ENCODE peak calls at places on chromosomes 12 and 14, in eight cellular contexts. O, U, I, T, L, K, V and E are unnamed samples.

GRCh38 chr14:72855913-72856312 is 38.0 kb downstream of the DPF3 start:
- DNase-seq in T (no peak), U (no peak), V (no peak), I (no peak), K (no peak), L (no peak), O (no peak), E (no peak)

GRCh38 chr12:112906712-112907414 is at the start of gene OAS1:
- DNase-seq in K (peak; percentile 38), U (peak; percentile 78), T (peak; percentile 45), O (no peak), V (peak; percentile 68), I (peak; percentile 59), L (no peak), E (peak; percentile 48)

GRCh38 chr12:78183854-78184253 is 353.2 kb downstream of the NAV3 start:
- DNase-seq in L (no peak), U (no peak), K (no peak), V (no peak), I (no peak), O (no peak), T (no peak), E (no peak)

GRCh38 chr12:123363385-123363742 is 1.3 kb downstream of the SBNO1 start:
- DNase-seq in I (no peak), T (no peak), U (no peak), V (peak; percentile 20), K (no peak), O (no peak), L (no peak), E (no peak)

GRCh38 chr12:117816-118345 is 51.3 kb downstream of the IQSEC3 start:
- DNase-seq in K (peak; percentile 5), O (no peak), U (no peak), T (no peak), V (no peak), I (no peak), L (no peak), E (no peak)

GRCh38 chr14:74579447-74580274 is 32.4 kb downstream of the LTBP2 start:
- DNase-seq in K (peak; percentile 17), T (no peak), I (no peak), U (peak; percentile 87), O (no peak), V (peak; percentile 93), L (no peak), E (no peak)

GRCh38 chr12:1246637-1247036 is 255.6 kb downstream of the ERC1 start:
- DNase-seq in L (no peak), U (peak; percentile 2), V (no peak), K (no peak), T (no peak), I (no peak), O (no peak), E (no peak)

GRCh38 chr12:94282675-94283074 is 134.3 kb downstream of the PLXNC1 start:
- DNase-seq in I (no peak), U (peak; percentile 9), O (no peak), T (no peak), K (no peak), L (no peak), V (no peak), E (no peak)

GRCh38 chr12:89235189-89235993 is 116.9 kb downstream of the DUSP6 start:
- DNase-seq in L (no peak), O (no peak), T (no peak), U (no peak), K (no peak), I (no peak), V (no peak), E (no peak)

GRCh38 chr14:100536721-100537700 is 50.2 kb downstream of the BEGAIN start:
- DNase-seq in V (no peak), T (peak; percentile 60), L (peak; percentile 70), U (no peak), I (no peak), K (peak; percentile 10), O (peak; percentile 10), E (no peak)

GRCh38 chr14:57389646-57390036 is 745 bp upstream of the NAA30 start:
- DNase-seq in T (no peak), K (no peak), O (peak; percentile 37), L (no peak), V (no peak), U (no peak), I (peak; percentile 7), E (no peak)

GRCh38 chr12:26150737-26151450 is 26.1 kb upstream of the BHLHE41 start:
- DNase-seq in V (no peak), L (no peak), I (no peak), U (peak; percentile 86), O (no peak), T (no peak), K (no peak), E (no peak)

GRCh38 chr12:22254450-22254849 is 80.1 kb downstream of the ST8SIA1 start:
- DNase-seq in U (no peak), L (no peak), O (no peak), K (no peak), V (no peak), I (no peak), T (no peak), E (no peak)

GRCh38 chr12:66636771-66637170 is 42.1 kb downstream of the GRIP1 start:
- DNase-seq in T (no peak), U (no peak), I (no peak), K (peak; percentile 38), L (no peak), V (no peak), O (no peak), E (no peak)

GRCh38 chr14:76918176-76918750 is 92.1 kb downstream of the LRRC74A start:
- DNase-seq in V (peak; percentile 55), K (peak; percentile 85), I (peak; percentile 83), O (no peak), U (peak; percentile 94), T (no peak), L (peak; percentile 88), E (peak; percentile 91)

GRCh38 chr12:25764892-25765291 is 193.6 kb upstream of the RASSF8 start:
- DNase-seq in L (no peak), I (no peak), K (no peak), O (no peak), T (no peak), U (peak; percentile 65), V (no peak), E (no peak)

GRCh38 chr14:93381644-93382043 is 34.7 kb downstream of the COX8C start:
- DNase-seq in U (no peak), T (no peak), O (no peak), V (no peak), K (no peak), L (no peak), I (no peak), E (no peak)

GRCh38 chr12:132218915-132219314 is 74.7 kb downstream of the NOC4L start:
- DNase-seq in L (no peak), U (no peak), I (no peak), K (no peak), O (peak; percentile 63), T (no peak), V (no peak), E (peak; percentile 62)

GRCh38 chr14:42437809-42438208 is 831.1 kb downstream of the LRFN5 start:
- DNase-seq in V (no peak), T (no peak), O (no peak), K (no peak), U (no peak), I (no peak), L (no peak), E (no peak)

GRCh38 chr14:33186656-33187055 is 248.0 kb downstream of the NPAS3 start:
- DNase-seq in L (no peak), I (no peak), U (no peak), V (no peak), K (no peak), O (no peak), T (no peak), E (no peak)

GRCh38 chr14:65214741-65215140 is 112.4 kb upstream of the MAX start:
- DNase-seq in L (no peak), V (no peak), U (peak; percentile 61), T (no peak), I (peak; percentile 27), O (no peak), K (peak; percentile 42), E (no peak)
- TF ChIP-seq CTCF in L (no peak), V (no peak), U (no peak), T (no peak), I (no peak), O (no peak), K (no peak), E (no peak)

DNA sequence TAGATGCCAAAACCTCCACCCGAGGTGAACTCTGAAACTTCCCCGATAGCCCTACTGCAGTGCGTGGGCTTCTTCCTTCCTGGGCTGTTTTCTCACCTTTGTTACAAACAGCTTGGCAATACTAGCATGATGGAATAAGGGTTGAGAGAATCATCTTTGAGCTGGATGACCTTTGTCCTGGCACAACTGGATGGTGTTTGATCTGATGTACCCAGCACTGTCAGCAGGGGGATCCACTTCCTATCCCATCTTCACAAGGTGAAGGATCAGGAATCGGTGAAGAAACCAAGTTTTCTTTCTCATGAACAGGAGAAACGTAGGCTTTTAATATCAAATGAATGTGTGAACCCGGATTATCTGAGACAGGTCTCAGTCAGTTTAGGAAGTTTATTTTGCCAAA is 19.5 kb upstream of the LRRC10 start:
- DNase-seq in K (no peak), O (peak; percentile 25), L (no peak), U (no peak), T (no peak), V (peak; percentile 24), I (no peak), E (no peak)
- TF ChIP-seq CTCF in K (no peak), O (peak; percentile 5), L (no peak), U (peak; percentile 22), T (peak; percentile 40), V (no peak), I (no peak), E (peak; percentile 42)

GRCh38 chr12:65099182-65099581 is 21.9 kb downstream of the WIF1 start:
- DNase-seq in O (no peak), I (no peak), L (no peak), T (no peak), K (no peak), U (no peak), V (no peak), E (no peak)

GRCh38 chr12:65094722-65095121 is 26.4 kb downstream of the WIF1 start:
- DNase-seq in V (no peak), U (no peak), O (no peak), I (no peak), L (no peak), T (no peak), K (no peak), E (no peak)

GRCh38 chr12:65098364-65098763 is 22.7 kb downstream of the WIF1 start:
- DNase-seq in T (no peak), K (no peak), I (no peak), L (no peak), O (no peak), V (peak; percentile 3), U (no peak), E (no peak)

GRCh38 chr12:65100140-65100539 is 21.0 kb downstream of the WIF1 start:
- DNase-seq in T (no peak), O (no peak), U (peak; percentile 12), V (peak; percentile 13), K (no peak), I (no peak), L (no peak), E (no peak)
- TF ChIP-seq CTCF in T (peak; percentile 61), O (peak; percentile 28), U (peak; percentile 21), V (peak; percentile 24), K (no peak), I (no peak), L (no peak), E (peak; percentile 20)

DNA sequence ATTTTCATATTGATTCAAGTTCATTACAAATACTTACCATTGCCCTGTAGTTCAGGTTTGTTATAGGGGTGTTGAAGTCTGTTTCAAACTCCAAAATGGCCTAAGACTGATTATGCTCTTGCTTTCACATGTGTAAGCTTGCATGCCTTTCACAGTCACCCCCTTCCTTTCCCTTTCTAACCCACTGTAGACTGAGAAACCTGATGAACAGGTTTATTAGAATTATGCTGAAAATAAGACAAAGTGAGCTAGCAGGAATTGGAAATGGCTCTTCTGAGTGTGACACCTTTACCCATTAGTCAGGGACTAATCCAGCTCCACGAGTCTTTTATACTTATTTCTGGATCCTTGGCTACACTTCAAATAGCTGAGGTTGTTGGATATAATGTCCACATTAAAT is 38.9 kb downstream of the FBXO33 start:
- DNase-seq in T (no peak), U (no peak), I (no peak), L (no peak), K (no peak), V (peak; percentile 48), O (no peak), E (no peak)
- TF ChIP-seq CTCF in T (no peak), U (no peak), I (no peak), L (no peak), K (no peak), V (no peak), O (no peak), E (no peak)